ENCODE peak calls at places on chromosomes 11 and 22, in four cellular contexts. B is stimulated activated CD4-positive, alpha-beta T cell treated with anti-CD3 and anti-CD28 coated beads, TNF-alpha, amount 100 ng/mL, for 48 hours; C is RPMI7951; Q is renal cortical epithelial cell. V is an unnamed sample.

GRCh38 chr11:57515332-57516060 is at the start of gene SLC43A1:
- DNase-seq in B (peak), C (peak), Q (peak), V (peak)

GRCh38 chr11:88552377-88553029 is 215.0 kb upstream of the CTSC start:
- DNase-seq in B (peak), Q (peak), C (peak), V (peak)

GRCh38 chr11:73259406-73260126 is 12.6 kb upstream of the P2RY6 start:
- DNase-seq in Q (no peak), C (no peak), B (no peak), V (no peak)

GRCh38 chr11:65435981-65436411 is 13.4 kb downstream of the NEAT1 start:
- DNase-seq in Q (no peak), B (no peak), C (no peak), V (no peak)

GRCh38 chr22:30573594-30574094 is 821 bp downstream of the GAL3ST1 start:
- DNase-seq in C (no peak), Q (no peak), B (no peak), V (no peak)

GRCh38 chr11:70610561-70610960 is 212.2 kb downstream of the CTTN start:
- DNase-seq in B (no peak), Q (no peak), C (peak), V (no peak)

GRCh38 chr11:121886005-121886739 is 229.8 kb downstream of the BLID start:
- DNase-seq in Q (no peak), C (peak), B (no peak), V (no peak)

GRCh38 chr11:118625976-118626375 is 18.6 kb downstream of the PHLDB1 start:
- DNase-seq in B (no peak), C (no peak), Q (peak), V (peak)

GRCh38 chr11:88508808-88509581 is 171.5 kb upstream of the CTSC start:
- DNase-seq in B (peak), C (peak), Q (peak), V (peak)

GRCh38 chr22:38401336-38402084 is 53.5 kb downstream of the KCNJ4 start:
- DNase-seq in B (no peak), Q (no peak), C (no peak), V (no peak)

GRCh38 chr22:42933783-42934144 is 76.7 kb upstream of the ARFGAP3 start:
- DNase-seq in B (no peak), Q (peak), C (peak), V (no peak)

GRCh38 chr22:24402460-24403192 is 24.8 kb upstream of the ADORA2A start:
- DNase-seq in B (no peak), Q (peak), C (peak), V (no peak)

GRCh38 chr11:43825217-43825816 is 55.3 kb upstream of the ALKBH3 start:
- DNase-seq in C (peak), B (peak), Q (peak), V (peak)

GRCh38 chr11:3201112-3201581 is 17.5 kb downstream of the MRGPRG start:
- DNase-seq in B (no peak), Q (no peak), C (no peak), V (no peak)

GRCh38 chr11:57751676-57752253 is at the start of gene BTBD18:
- DNase-seq in C (peak), B (no peak), Q (peak), V (peak)

GRCh38 chr11:856397-856796 is 13.7 kb downstream of the TSPAN4 start:
- DNase-seq in B (no peak), Q (no peak), C (no peak), V (no peak)

GRCh38 chr11:18368236-18368635 is 26.1 kb upstream of the LDHA start:
- DNase-seq in Q (peak), B (no peak), C (no peak), V (no peak)

GRCh38 chr11:64660706-64661105 is 62.3 kb downstream of the NRXN2 start:
- DNase-seq in Q (no peak), B (no peak), C (no peak), V (no peak)

GRCh38 chr11:5366856-5367255 is 15.5 kb downstream of the OR51B6 start:
- DNase-seq in B (no peak), C (peak), Q (no peak), V (no peak)

GRCh38 chr22:17091851-17092250 is 7.1 kb downstream of the IL17RA start:
- DNase-seq in B (no peak), C (no peak), Q (no peak), V (no peak)

GRCh38 chr11:45094958-45095690 is 51.3 kb upstream of the PRDM11 start:
- DNase-seq in C (no peak), Q (no peak), B (no peak), V (no peak)